ENCODE peak calls at places on chromosomes 6 and 20, in six cellular contexts. Q is A673; E is CD4-positive, alpha-beta T cell; R is kidney; S is IMR-90; U is ascending aorta. J is an unnamed sample.

GRCh38 chr20:19026121-19026878 is 186.1 kb upstream of the SLC24A3 start:
- DNase-seq in R (no peak), E (no peak), U (no peak), S (no peak), Q (no peak), J (no peak)

GRCh38 chr20:6812530-6812929 is 45.0 kb downstream of the BMP2 start:
- DNase-seq in Q (no peak), U (no peak), R (no peak), E (no peak), S (no peak), J (no peak)

GRCh38 chr20:33249456-33249855 is 13.7 kb downstream of the BPIFA1 start:
- DNase-seq in Q (no peak), R (no peak), S (no peak), E (no peak), U (no peak), J (no peak)

GRCh38 chr20:39468703-39469102 is 506.6 kb downstream of the DHX35 start:
- DNase-seq in U (no peak), E (no peak), Q (peak), S (no peak), R (no peak), J (no peak)

GRCh38 chr6:27836783-27837635 is 75.2 kb downstream of the OR2B2 start:
- DNase-seq in U (no peak), Q (peak), E (peak), S (peak), R (no peak), J (no peak)

GRCh38 chr6:118387921-118388701 is 160.0 kb upstream of the PLN start:
- DNase-seq in S (peak), E (no peak), U (no peak), Q (peak), R (no peak), J (no peak)

GRCh38 chr6:83273596-83273995 is 80.4 kb downstream of the RWDD2A start:
- DNase-seq in U (no peak), S (peak), E (no peak), Q (no peak), R (no peak), J (no peak)

GRCh38 chr6:33908025-33908424 is 104.2 kb upstream of the MLN start:
- DNase-seq in R (no peak), Q (no peak), S (no peak), E (no peak), U (no peak), J (no peak)

GRCh38 chr6:40997256-40997957 is 41.6 kb downstream of the UNC5CL start:
- DNase-seq in S (peak), Q (peak), E (no peak), R (no peak), U (no peak), J (no peak)

GRCh38 chr6:77620290-77620882 is 32.5 kb upstream of the MEI4 start:
- DNase-seq in U (no peak), E (no peak), Q (peak), R (no peak), S (no peak), J (no peak)

GRCh38 chr6:126107475-126108121 is 121.3 kb downstream of the TRMT11 start:
- DNase-seq in U (no peak), S (no peak), Q (peak), R (no peak), E (no peak), J (no peak)

GRCh38 chr20:5222919-5223634 is 93.7 kb downstream of the PROKR2 start:
- DNase-seq in E (peak), U (no peak), R (no peak), Q (peak), S (peak), J (no peak)

GRCh38 chr6:110748458-110748857 is 66.8 kb downstream of the CDK19 start:
- DNase-seq in U (no peak), E (no peak), S (no peak), Q (no peak), R (no peak), J (no peak)

GRCh38 chr6:75268988-75269354 is 15.6 kb downstream of the TMEM30A start:
- DNase-seq in U (no peak), Q (no peak), E (no peak), S (no peak), R (no peak), J (no peak)

GRCh38 chr20:24139846-24140245 is 151.3 kb upstream of the GGTLC1 start:
- DNase-seq in S (no peak), Q (no peak), U (no peak), R (no peak), E (no peak), J (no peak)

GRCh38 chr6:168355716-168356522 is 36.3 kb upstream of the DACT2 start:
- DNase-seq in R (no peak), S (no peak), U (no peak), E (no peak), Q (peak), J (no peak)

GRCh38 chr20:63958964-63959698 is 2.9 kb upstream of the UCKL1 start:
- DNase-seq in S (no peak), E (no peak), Q (no peak), R (no peak), U (no peak), J (no peak)

GRCh38 chr6:125918681-125919566 is 37.6 kb upstream of the HINT3 start:
- DNase-seq in R (no peak), E (no peak), Q (peak), U (no peak), S (peak), J (no peak)

GRCh38 chr6:27814665-27815424 is 97.4 kb downstream of the OR2B2 start:
- DNase-seq in Q (peak), E (peak), U (no peak), R (no peak), S (peak), J (peak)

GRCh38 chr6:108549741-108550140 is 11.0 kb upstream of the FOXO3 start:
- DNase-seq in E (no peak), Q (no peak), S (no peak), U (no peak), R (no peak), J (no peak)

GRCh38 chr6:55963301-55963700 is 87.9 kb upstream of the BMP5 start:
- DNase-seq in R (no peak), Q (peak), E (no peak), U (no peak), S (no peak), J (no peak)

GRCh38 chr6:13924146-13924948 is 405 bp upstream of the RNF182 start:
- DNase-seq in U (no peak), S (peak), R (peak), E (peak), Q (peak), J (no peak)

GRCh38 chr6:30855429-30856069 is 28.8 kb upstream of the DDR1 start:
- DNase-seq in Q (no peak), E (no peak), U (no peak), R (no peak), S (no peak), J (no peak)

GRCh38 chr6:139369568-139370046 is 4.8 kb downstream of the CITED2 start:
- DNase-seq in E (no peak), Q (peak), U (no peak), S (peak), R (no peak), J (no peak)

GRCh38 chr20:40519928-40520327 is 169.1 kb downstream of the MAFB start:
- DNase-seq in E (no peak), U (no peak), Q (no peak), S (no peak), R (no peak), J (no peak)

GRCh38 chr20:17543531-17543961 is 12.4 kb upstream of the BFSP1 start:
- DNase-seq in R (no peak), S (peak), E (no peak), U (no peak), Q (no peak), J (no peak)

GRCh38 chr20:18543932-18544331 is 23.3 kb upstream of the SMIM26 start:
- DNase-seq in U (no peak), E (no peak), R (no peak), S (no peak), Q (peak), J (no peak)

GRCh38 chr6:33277663-33278391 is 904 bp downstream of the B3GALT4 start:
- DNase-seq in Q (peak), E (peak), S (no peak), R (peak), U (no peak), J (no peak)

GRCh38 chr20:23340524-23340923 is 10.1 kb upstream of the NXT1 start:
- DNase-seq in E (no peak), R (peak), Q (peak), S (peak), U (no peak), J (peak)

DNA sequence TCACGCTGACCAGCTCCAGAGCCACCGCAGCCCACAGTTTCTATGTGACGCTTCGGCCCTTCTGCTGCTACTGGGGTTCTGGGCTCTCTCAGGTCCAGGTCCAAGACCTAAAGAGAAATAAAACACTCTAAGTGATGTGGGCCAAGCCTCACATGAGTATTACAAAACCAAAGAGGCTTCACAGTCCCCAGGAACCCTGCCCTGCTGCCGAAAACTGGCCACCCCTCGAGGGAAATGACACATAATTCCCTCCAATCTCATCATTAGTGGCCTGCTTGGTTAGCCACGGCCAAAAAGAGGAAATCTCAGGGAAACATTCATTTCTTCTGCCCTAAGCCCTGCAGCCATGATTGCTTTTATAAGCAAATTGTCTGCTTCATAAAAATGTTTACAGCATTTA is 32.5 kb downstream of the DLL1 start:
- DNase-seq in Q (no peak), R (no peak), U (no peak), S (no peak), E (no peak), J (no peak)
- H3K27ac ChIP-seq in Q (no peak), R (no peak), U (no peak), S (no peak), E (no peak), J (no peak)

GRCh38 chr20:8128291-8129046 is 3.6 kb upstream of the PLCB1 start:
- DNase-seq in S (no peak), E (no peak), Q (no peak), U (no peak), R (no peak), J (no peak)

GRCh38 chr20:8127553-8128255 is 4.4 kb upstream of the PLCB1 start:
- DNase-seq in U (no peak), S (peak), E (no peak), Q (no peak), R (no peak), J (no peak)

GRCh38 chr20:8131598-8132014 is 460 bp upstream of the PLCB1 start:
- DNase-seq in E (no peak), S (peak), Q (no peak), U (no peak), R (no peak), J (no peak)

GRCh38 chr20:8130840-8131526 is 1.1 kb upstream of the PLCB1 start:
- DNase-seq in R (no peak), E (no peak), Q (no peak), S (no peak), U (no peak), J (no peak)

GRCh38 chr20:8129211-8129986 is 2.7 kb upstream of the PLCB1 start:
- DNase-seq in Q (no peak), R (no peak), S (peak), U (no peak), E (no peak), J (no peak)
- H3K27ac ChIP-seq in Q (no peak), R (no peak), S (no peak), U (no peak), E (no peak), J (no peak)

DNA sequence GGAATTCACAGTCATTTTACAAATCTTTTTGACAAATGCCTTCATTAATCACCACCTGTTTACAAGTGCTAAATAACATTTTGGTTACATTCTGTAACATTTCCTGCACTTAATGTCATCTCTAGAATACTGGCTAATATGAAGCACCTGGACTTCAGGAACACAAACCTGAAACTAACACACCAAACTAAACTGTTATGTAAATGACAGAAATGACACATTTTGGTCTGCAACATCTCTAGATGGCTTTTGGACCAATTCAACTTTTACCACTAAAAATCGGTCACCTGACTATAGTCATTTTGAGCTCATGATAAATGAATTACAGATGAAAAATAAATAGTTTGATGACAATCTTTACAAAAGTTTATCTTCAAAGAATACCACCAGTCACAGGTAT is 80.6 kb downstream of the ATG5 start:
- DNase-seq in R (no peak), S (no peak), Q (no peak), U (no peak), E (no peak), J (no peak)
- H3K27ac ChIP-seq in R (no peak), S (no peak), Q (no peak), U (no peak), E (no peak), J (no peak)

DNA sequence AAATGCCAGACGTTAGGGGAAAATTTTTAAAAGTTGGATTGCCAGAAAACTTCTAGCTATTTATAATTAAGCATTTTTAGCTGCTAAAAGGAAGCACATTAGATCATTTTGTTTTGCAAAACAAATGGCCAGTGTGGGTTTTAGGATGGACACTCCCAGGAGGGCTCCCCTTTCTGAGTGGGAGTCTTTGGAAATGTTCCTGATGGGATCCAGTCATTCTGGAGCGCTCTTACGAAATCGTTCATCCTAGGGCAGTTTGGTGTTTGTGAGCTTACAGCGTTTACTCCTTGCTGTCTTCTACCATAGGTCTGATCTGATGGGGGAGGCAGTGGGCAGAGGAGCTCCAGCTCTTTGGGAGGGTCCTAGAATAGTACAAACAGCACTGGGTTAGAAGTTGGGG is 14.7 kb downstream of the GNAS start:
- DNase-seq in U (no peak), Q (no peak), S (no peak), E (no peak), R (no peak), J (no peak)
- H3K27ac ChIP-seq in U (no peak), Q (no peak), S (no peak), E (no peak), R (no peak), J (no peak)

GRCh38 chr20:50378170-50379000 is 131.8 kb upstream of the PTPN1 start:
- DNase-seq in U (no peak), Q (no peak), S (peak), E (no peak), R (peak), J (no peak)

GRCh38 chr20:50379991-50380696 is 130.0 kb upstream of the PTPN1 start:
- DNase-seq in S (no peak), E (no peak), U (no peak), Q (no peak), R (peak), J (no peak)

GRCh38 chr20:50380697-50381040 is 129.5 kb upstream of the PTPN1 start:
- DNase-seq in S (peak), Q (peak), U (no peak), E (no peak), R (peak), J (no peak)

GRCh38 chr20:50381053-50381732 is 129.0 kb upstream of the PTPN1 start:
- DNase-seq in Q (peak), S (no peak), U (no peak), E (no peak), R (peak), J (no peak)

DNA sequence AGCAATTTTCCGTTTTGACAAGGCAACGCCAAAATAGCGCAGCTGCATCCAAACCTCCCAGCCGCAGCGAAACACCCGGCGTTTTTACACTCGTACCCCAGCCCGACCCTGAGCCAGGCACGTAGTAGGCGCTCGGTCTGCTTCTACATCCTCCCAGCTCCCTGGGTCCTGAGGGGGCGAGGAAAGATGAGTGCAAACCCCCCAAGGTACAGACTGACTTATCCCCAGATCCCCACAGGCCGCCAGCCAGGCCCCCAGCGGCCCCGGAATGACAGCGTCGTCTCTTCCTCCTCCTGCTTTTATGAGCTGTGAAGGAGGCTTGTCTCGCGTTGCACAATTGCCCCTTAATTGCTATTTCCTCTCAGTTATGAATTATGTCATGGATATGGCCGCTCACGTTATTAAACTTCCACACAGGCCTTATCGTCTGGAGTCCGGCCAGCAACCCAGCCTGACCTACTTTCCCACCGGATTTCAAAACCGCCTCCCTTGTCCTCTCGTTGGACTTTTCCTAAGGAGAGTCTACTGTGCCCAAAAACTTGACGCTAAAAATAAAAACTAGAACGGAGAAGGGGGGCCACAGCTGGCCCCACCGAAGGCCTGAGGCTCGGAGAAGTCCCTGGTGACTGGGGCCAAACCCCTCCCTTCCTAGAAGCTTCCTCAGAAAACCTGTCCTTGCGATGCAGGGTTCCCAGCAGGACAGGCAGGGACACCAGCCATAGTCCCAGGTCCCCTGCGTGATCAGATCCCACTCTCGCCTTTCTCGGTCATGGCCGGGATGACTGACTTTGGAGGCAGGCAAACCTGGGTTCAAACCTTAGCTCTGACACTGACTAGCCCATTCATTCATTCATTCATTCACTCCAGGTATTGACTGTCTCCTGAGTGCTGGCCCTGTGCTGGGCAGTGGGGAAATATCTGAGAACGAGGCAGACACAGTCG is 130.9 kb upstream of the PTPN1 start:
- DNase-seq in E (no peak), S (peak), R (peak), U (peak), Q (peak), J (peak)
- H3K27ac ChIP-seq in E (no peak), S (peak), R (peak), U (peak), Q (peak), J (peak)

J was measured in thoracic aorta.